ENCODE peak calls at places on chromosomes 5 and 9, in four cellular contexts. C is K562, B is HCT116, F is HepG2. I is an unnamed sample.

GRCh38 chr5:39713224-39713911 is 288.6 kb upstream of the DAB2 start:
- DNase-seq in C (no peak), B (no peak), F (no peak), I (no peak)

GRCh38 chr5:158639876-158640570 is 459.7 kb downstream of the EBF1 start:
- DNase-seq in C (no peak), B (no peak), F (no peak), I (no peak)

GRCh38 chr5:79845448-79846197 is 145.4 kb downstream of the MTX3 start:
- DNase-seq in C (peak), B (peak), F (no peak), I (no peak)

GRCh38 chr9:14189578-14189977 is 124.4 kb downstream of the NFIB start:
- DNase-seq in C (no peak), B (no peak), F (no peak), I (no peak)

GRCh38 chr9:137254624-137255447 is at the start of gene NELFB:
- DNase-seq in C (peak), B (no peak), F (peak), I (peak)

GRCh38 chr5:148910686-148911361 is 84.4 kb downstream of the ADRB2 start:
- DNase-seq in C (no peak), B (peak), F (no peak), I (no peak)

GRCh38 chr9:116336133-116336862 is 182.7 kb downstream of the PAPPA start:
- DNase-seq in C (no peak), B (no peak), F (peak), I (no peak)

GRCh38 chr9:106110483-106110882 is 416.1 kb downstream of the TMEM38B start:
- DNase-seq in C (no peak), B (no peak), F (no peak), I (no peak)

GRCh38 chr5:65858316-65858715 is 68.1 kb upstream of the ERBIN start:
- DNase-seq in C (no peak), B (no peak), F (no peak), I (no peak)

GRCh38 chr5:69007726-69008368 is 86.0 kb upstream of the SLC30A5 start:
- DNase-seq in C (peak), B (peak), F (peak), I (peak)

GRCh38 chr5:122077451-122078115 is 476 bp downstream of the LOX start:
- DNase-seq in C (no peak), B (no peak), F (peak), I (peak)

GRCh38 chr9:137785704-137786161 is 91.8 kb upstream of the CACNA1B start:
- DNase-seq in C (no peak), B (no peak), F (peak), I (no peak)

GRCh38 chr9:16824545-16825041 is 45.9 kb downstream of the BNC2 start:
- DNase-seq in C (no peak), B (no peak), F (no peak), I (peak)

DNA sequence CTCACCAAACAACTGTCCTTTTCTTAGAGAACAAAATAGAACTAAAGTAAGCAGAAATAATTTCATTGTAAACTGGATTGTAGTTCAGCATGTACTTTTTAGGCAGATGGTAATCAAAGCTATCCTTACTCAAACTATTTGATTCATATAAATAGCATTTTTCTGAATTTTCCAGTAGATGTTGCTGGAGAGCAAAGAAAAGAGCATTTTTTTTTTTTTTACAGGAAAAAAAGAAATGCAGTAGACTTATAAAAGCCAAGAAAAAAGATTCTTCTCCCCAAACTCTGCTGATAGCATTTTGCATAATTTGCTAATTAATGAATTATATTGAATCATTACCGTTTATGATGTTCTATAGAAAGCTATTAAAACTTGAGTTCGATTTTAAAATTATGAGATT is 715.3 kb upstream of the WWC1 start:
- DNase-seq in C (no peak), B (no peak), F (no peak), I (no peak)
- TF ChIP-seq JUND in C (no peak), B (no peak), F (no peak), I (no peak)

GRCh38 chr5:67515020-67515689 is 318.6 kb upstream of the CD180 start:
- DNase-seq in C (no peak), B (no peak), F (no peak), I (no peak)
- TF ChIP-seq JUND in C (no peak), B (no peak), F (no peak), I (no peak)

GRCh38 chr5:1011226-1011631 is 2.6 kb downstream of the NKD2 start:
- DNase-seq in C (peak), B (no peak), F (peak), I (peak)
- TF ChIP-seq JUND in C (no peak), B (no peak), F (no peak), I (no peak)

GRCh38 chr5:33306758-33307157 is 134.0 kb upstream of the TARS1 start:
- DNase-seq in C (no peak), B (no peak), F (no peak), I (no peak)

GRCh38 chr5:33311893-33312292 is 128.9 kb upstream of the TARS1 start:
- DNase-seq in C (no peak), B (peak), F (no peak), I (no peak)

GRCh38 chr5:33309780-33310345 is 130.9 kb upstream of the TARS1 start:
- DNase-seq in C (no peak), B (no peak), F (no peak), I (no peak)

GRCh38 chr5:33310471-33310870 is 130.3 kb upstream of the TARS1 start:
- DNase-seq in C (no peak), B (no peak), F (no peak), I (no peak)

DNA sequence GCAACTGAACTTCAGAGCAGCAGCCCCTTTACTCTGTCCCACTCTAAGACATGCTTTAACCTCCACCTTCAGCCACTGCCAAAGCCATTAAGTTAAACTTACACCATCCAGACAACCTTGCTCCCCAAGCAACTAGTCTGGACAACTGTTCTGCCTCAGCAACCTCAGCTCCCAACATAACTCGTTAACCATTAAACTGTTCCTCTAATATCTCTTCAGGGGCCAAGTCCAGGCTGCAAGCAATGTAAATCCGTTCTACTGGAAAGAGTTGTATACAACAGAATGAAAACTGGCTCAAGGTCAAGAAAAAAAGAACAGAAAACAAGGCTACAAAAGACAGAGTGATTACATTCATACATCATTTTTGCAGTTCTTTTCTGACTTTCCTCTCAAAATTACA is 131.7 kb upstream of the TARS1 start:
- DNase-seq in C (no peak), B (no peak), F (no peak), I (no peak)
- TF ChIP-seq JUND in C (no peak), B (no peak), F (no peak), I (no peak)

DNA sequence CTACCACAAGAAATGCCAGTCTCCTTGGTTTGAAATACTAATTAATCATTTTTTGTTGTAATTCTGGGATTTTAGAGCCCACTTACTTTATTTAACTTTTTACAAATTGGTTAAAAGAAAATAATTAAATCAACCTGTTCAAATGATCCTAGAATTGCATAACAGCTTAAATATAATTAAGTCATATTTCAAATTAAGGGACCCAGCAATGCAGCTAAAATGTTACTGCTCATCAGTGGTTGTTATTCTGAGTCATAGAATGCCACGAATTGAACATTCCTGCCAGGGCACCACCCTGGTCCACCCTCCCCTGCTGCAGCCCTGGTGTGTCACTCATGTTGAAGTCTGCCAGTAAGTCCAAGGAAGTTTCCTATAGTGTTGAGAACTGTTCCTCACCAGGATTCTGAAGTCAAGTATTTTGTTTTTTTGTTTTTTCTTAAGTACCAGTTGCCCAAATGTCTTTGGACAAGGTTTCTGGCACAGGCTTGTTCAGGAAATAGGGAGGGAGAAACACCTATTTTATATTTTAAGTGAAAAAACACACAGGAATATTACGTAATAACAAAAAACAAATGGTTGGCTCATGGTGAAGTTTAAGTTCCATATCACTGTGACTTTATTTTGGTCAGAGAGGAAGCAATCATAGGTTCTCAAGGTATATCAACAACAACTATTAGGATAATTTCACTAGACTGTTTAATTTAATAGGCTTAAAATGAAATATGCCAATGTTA is 4.3 kb upstream of the ITGA1 start:
- DNase-seq in C (no peak), B (no peak), F (no peak), I (no peak)
- TF ChIP-seq JUND in C (no peak), B (no peak), F (no peak), I (no peak)